ENCODE peak calls at places on chromosomes 2 and 18, in six cellular contexts. One of them, this sample, is unnamed.

GRCh38 chr2:128395640-128396499 is 77.2 kb upstream of the HS6ST1 start:
- DNase-seq in coronary artery: peak
- DNase-seq in CD8-positive, alpha-beta T cell: no peak
- DNase-seq in thoracic aorta: no peak
- DNase-seq in CD4-positive, alpha-beta T cell: no peak
- DNase-seq in testis: no peak
- DNase-seq in this sample: peak

GRCh38 chr18:76390452-76391035 is 104.5 kb downstream of the ZNF516 start:
- DNase-seq in coronary artery: no peak
- DNase-seq in CD8-positive, alpha-beta T cell: no peak
- DNase-seq in thoracic aorta: no peak
- DNase-seq in CD4-positive, alpha-beta T cell: no peak
- DNase-seq in testis: peak
- DNase-seq in this sample: no peak

GRCh38 chr2:241844066-241844728 is 14.5 kb downstream of the PDCD1 start:
- DNase-seq in coronary artery: peak
- DNase-seq in CD8-positive, alpha-beta T cell: peak
- DNase-seq in thoracic aorta: no peak
- DNase-seq in CD4-positive, alpha-beta T cell: peak
- DNase-seq in testis: peak
- DNase-seq in this sample: peak

GRCh38 chr18:11674119-11674518 is 14.9 kb upstream of the GNAL start:
- DNase-seq in coronary artery: no peak
- DNase-seq in CD8-positive, alpha-beta T cell: no peak
- DNase-seq in thoracic aorta: no peak
- DNase-seq in CD4-positive, alpha-beta T cell: no peak
- DNase-seq in testis: no peak
- DNase-seq in this sample: no peak

GRCh38 chr2:195017890-195018289 is 639.1 kb upstream of the SLC39A10 start:
- DNase-seq in coronary artery: no peak
- DNase-seq in CD8-positive, alpha-beta T cell: no peak
- DNase-seq in thoracic aorta: no peak
- DNase-seq in CD4-positive, alpha-beta T cell: no peak
- DNase-seq in testis: no peak
- DNase-seq in this sample: no peak

GRCh38 chr2:127423476-127423840 is 5.2 kb downstream of the PROC start:
- DNase-seq in coronary artery: no peak
- DNase-seq in CD8-positive, alpha-beta T cell: no peak
- DNase-seq in thoracic aorta: no peak
- DNase-seq in CD4-positive, alpha-beta T cell: no peak
- DNase-seq in testis: no peak
- DNase-seq in this sample: no peak

GRCh38 chr2:168272225-168272624 is 24.8 kb upstream of the STK39 start:
- DNase-seq in coronary artery: no peak
- DNase-seq in CD8-positive, alpha-beta T cell: no peak
- DNase-seq in thoracic aorta: no peak
- DNase-seq in CD4-positive, alpha-beta T cell: no peak
- DNase-seq in testis: no peak
- DNase-seq in this sample: no peak

GRCh38 chr2:205245001-205245400 is 437.3 kb upstream of the NRP2 start:
- DNase-seq in coronary artery: no peak
- DNase-seq in CD8-positive, alpha-beta T cell: no peak
- DNase-seq in thoracic aorta: no peak
- DNase-seq in CD4-positive, alpha-beta T cell: no peak
- DNase-seq in testis: no peak
- DNase-seq in this sample: no peak

GRCh38 chr2:1817256-1818127 is 73.2 kb upstream of the PXDN start:
- DNase-seq in coronary artery: peak
- DNase-seq in CD8-positive, alpha-beta T cell: peak
- DNase-seq in thoracic aorta: peak
- DNase-seq in CD4-positive, alpha-beta T cell: peak
- DNase-seq in testis: peak
- DNase-seq in this sample: no peak

GRCh38 chr2:219551412-219551811 is 7.6 kb downstream of the TMEM198 start:
- DNase-seq in coronary artery: no peak
- DNase-seq in CD8-positive, alpha-beta T cell: no peak
- DNase-seq in thoracic aorta: no peak
- DNase-seq in CD4-positive, alpha-beta T cell: no peak
- DNase-seq in testis: peak
- DNase-seq in this sample: no peak

GRCh38 chr2:68835636-68836035 is 35.6 kb downstream of the BMP10 start:
- DNase-seq in coronary artery: no peak
- DNase-seq in CD8-positive, alpha-beta T cell: no peak
- DNase-seq in thoracic aorta: no peak
- DNase-seq in CD4-positive, alpha-beta T cell: no peak
- DNase-seq in testis: no peak
- DNase-seq in this sample: no peak

GRCh38 chr2:64919261-64919660 is 69.9 kb upstream of the SLC1A4 start:
- DNase-seq in coronary artery: no peak
- DNase-seq in CD8-positive, alpha-beta T cell: no peak
- DNase-seq in thoracic aorta: no peak
- DNase-seq in CD4-positive, alpha-beta T cell: no peak
- DNase-seq in testis: no peak
- DNase-seq in this sample: no peak

GRCh38 chr2:147096671-147097070 is 748.2 kb upstream of the ACVR2A start:
- DNase-seq in coronary artery: no peak
- DNase-seq in CD8-positive, alpha-beta T cell: no peak
- DNase-seq in thoracic aorta: no peak
- DNase-seq in CD4-positive, alpha-beta T cell: no peak
- DNase-seq in testis: no peak
- DNase-seq in this sample: no peak

GRCh38 chr2:100320547-100321180 is 1.6 kb downstream of the LONRF2 start:
- DNase-seq in coronary artery: no peak
- DNase-seq in CD8-positive, alpha-beta T cell: no peak
- DNase-seq in thoracic aorta: no peak
- DNase-seq in CD4-positive, alpha-beta T cell: no peak
- DNase-seq in testis: peak
- DNase-seq in this sample: no peak

GRCh38 chr2:213609570-213610170 is 325.4 kb downstream of the SPAG16 start:
- DNase-seq in coronary artery: no peak
- DNase-seq in CD8-positive, alpha-beta T cell: no peak
- DNase-seq in thoracic aorta: no peak
- DNase-seq in CD4-positive, alpha-beta T cell: no peak
- DNase-seq in testis: no peak
- DNase-seq in this sample: no peak

GRCh38 chr2:177673602-177674595 is 281.3 kb downstream of the AGPS start:
- DNase-seq in coronary artery: no peak
- DNase-seq in CD8-positive, alpha-beta T cell: no peak
- DNase-seq in thoracic aorta: no peak
- DNase-seq in CD4-positive, alpha-beta T cell: no peak
- DNase-seq in testis: no peak
- DNase-seq in this sample: no peak

GRCh38 chr2:60710707-60711106 is 45.4 kb upstream of the PAPOLG start:
- DNase-seq in coronary artery: no peak
- DNase-seq in CD8-positive, alpha-beta T cell: no peak
- DNase-seq in thoracic aorta: no peak
- DNase-seq in CD4-positive, alpha-beta T cell: no peak
- DNase-seq in testis: peak
- DNase-seq in this sample: no peak

GRCh38 chr2:128435576-128436497 is 117.2 kb upstream of the HS6ST1 start:
- DNase-seq in coronary artery: peak
- DNase-seq in CD8-positive, alpha-beta T cell: peak
- DNase-seq in thoracic aorta: no peak
- DNase-seq in CD4-positive, alpha-beta T cell: no peak
- DNase-seq in testis: no peak
- DNase-seq in this sample: peak

GRCh38 chr18:31493171-31493570 is 4.8 kb upstream of the DSG2 start:
- DNase-seq in coronary artery: no peak
- DNase-seq in CD8-positive, alpha-beta T cell: no peak
- DNase-seq in thoracic aorta: no peak
- DNase-seq in CD4-positive, alpha-beta T cell: no peak
- DNase-seq in testis: no peak
- DNase-seq in this sample: no peak

GRCh38 chr18:76348267-76349066 is 146.6 kb downstream of the ZNF516 start:
- DNase-seq in coronary artery: no peak
- DNase-seq in CD8-positive, alpha-beta T cell: no peak
- DNase-seq in thoracic aorta: no peak
- DNase-seq in CD4-positive, alpha-beta T cell: no peak
- DNase-seq in testis: no peak
- DNase-seq in this sample: no peak

GRCh38 chr2:54365661-54366060 is 90.5 kb upstream of the SPTBN1 start:
- DNase-seq in coronary artery: no peak
- DNase-seq in CD8-positive, alpha-beta T cell: no peak
- DNase-seq in thoracic aorta: no peak
- DNase-seq in CD4-positive, alpha-beta T cell: no peak
- DNase-seq in testis: no peak
- DNase-seq in this sample: no peak

DNA sequence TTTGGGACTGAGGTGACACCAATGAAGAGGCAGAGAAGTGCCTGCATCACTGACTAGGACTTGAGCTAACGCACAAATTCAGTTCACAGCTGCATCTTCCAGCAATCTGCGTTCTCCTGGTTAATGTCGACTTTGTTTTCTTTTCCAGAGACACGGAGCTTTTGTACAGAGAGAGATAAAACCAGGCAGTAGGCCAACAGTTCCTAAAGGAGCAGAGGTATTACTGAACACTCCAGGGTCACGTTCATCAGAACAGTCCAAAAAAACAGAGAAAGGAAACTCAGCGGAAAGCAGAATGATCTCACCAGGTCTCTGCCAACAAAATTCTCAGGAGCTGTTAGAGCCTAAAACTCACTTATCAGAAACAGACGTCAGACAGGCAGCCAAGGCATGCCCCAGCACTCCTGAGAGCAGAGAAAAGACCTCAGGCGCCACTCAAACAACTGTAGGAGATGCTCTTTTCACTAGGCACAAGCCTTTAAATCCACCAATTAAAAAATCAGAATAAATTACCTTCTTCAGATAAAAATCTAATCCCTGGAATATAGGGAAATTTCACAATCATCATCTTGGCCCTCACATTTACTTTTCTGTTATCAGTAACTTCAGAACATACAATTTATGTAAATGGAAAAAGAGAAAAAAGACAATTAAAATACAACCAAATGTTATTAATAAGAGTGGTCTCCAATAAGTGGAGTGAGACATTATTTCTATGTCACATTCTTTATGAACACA is 95.9 kb upstream of the SPTBN1 start:
- DNase-seq in coronary artery: no peak
- DNase-seq in CD8-positive, alpha-beta T cell: no peak
- DNase-seq in thoracic aorta: no peak
- DNase-seq in CD4-positive, alpha-beta T cell: no peak
- DNase-seq in testis: peak
- DNase-seq in this sample: no peak
- H3K27ac ChIP-seq in coronary artery: peak
- H3K27ac ChIP-seq in CD8-positive, alpha-beta T cell: no peak
- H3K27ac ChIP-seq in thoracic aorta: peak
- H3K27ac ChIP-seq in CD4-positive, alpha-beta T cell: no peak
- H3K27ac ChIP-seq in testis: peak
- H3K27ac ChIP-seq in this sample: no peak

DNA sequence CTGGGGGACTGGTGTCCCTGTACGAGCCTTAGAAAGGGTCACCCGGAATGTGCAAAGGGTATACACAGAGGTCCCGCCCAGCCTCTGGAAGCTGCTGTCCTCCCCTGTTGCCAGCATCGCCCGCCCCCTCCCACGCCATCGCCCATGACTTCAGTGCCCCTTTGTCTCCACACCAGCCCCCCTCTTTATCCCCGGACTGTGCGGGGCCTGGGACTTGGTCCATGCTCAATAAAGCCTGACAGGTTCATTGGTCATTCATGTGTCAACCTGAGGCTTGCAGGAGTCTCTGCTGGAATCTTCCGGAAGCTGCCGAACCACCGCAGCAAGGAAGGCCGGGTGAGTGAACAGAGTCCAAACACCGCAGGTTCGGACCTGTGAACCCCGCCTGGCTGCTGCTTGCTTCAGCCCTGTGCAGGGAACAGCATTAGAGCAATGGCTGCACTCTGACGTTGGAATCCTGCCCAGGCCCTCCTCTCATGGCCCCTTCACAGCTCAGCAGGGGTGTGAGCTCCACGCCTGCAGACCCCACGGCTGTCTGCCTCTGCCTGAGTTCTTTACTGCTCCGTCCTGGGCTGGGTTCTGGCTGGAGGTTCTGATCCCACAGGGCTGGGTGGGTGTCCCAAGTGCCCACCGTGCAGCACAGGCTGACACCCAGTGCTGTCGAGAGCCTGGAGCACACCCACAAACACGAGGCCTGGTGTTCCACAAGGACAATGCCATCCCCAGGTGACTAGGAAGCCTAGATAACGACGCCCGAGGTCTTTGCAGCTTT is 96.5 kb downstream of the SEPTIN10 start:
- DNase-seq in coronary artery: no peak
- DNase-seq in CD8-positive, alpha-beta T cell: no peak
- DNase-seq in thoracic aorta: no peak
- DNase-seq in CD4-positive, alpha-beta T cell: no peak
- DNase-seq in testis: no peak
- DNase-seq in this sample: no peak
- H3K27ac ChIP-seq in coronary artery: no peak
- H3K27ac ChIP-seq in CD8-positive, alpha-beta T cell: no peak
- H3K27ac ChIP-seq in thoracic aorta: no peak
- H3K27ac ChIP-seq in CD4-positive, alpha-beta T cell: no peak
- H3K27ac ChIP-seq in testis: no peak
- H3K27ac ChIP-seq in this sample: no peak

GRCh38 chr18:45688113-45688512 is 35.9 kb upstream of the SLC14A1 start:
- DNase-seq in coronary artery: peak
- DNase-seq in CD8-positive, alpha-beta T cell: no peak
- DNase-seq in thoracic aorta: no peak
- DNase-seq in CD4-positive, alpha-beta T cell: no peak
- DNase-seq in testis: no peak
- DNase-seq in this sample: no peak

GRCh38 chr18:45689386-45689785 is 34.6 kb upstream of the SLC14A1 start:
- DNase-seq in coronary artery: peak
- DNase-seq in CD8-positive, alpha-beta T cell: no peak
- DNase-seq in thoracic aorta: no peak
- DNase-seq in CD4-positive, alpha-beta T cell: no peak
- DNase-seq in testis: no peak
- DNase-seq in this sample: no peak

GRCh38 chr18:45686892-45687611 is 36.9 kb upstream of the SLC14A1 start:
- DNase-seq in coronary artery: peak
- DNase-seq in CD8-positive, alpha-beta T cell: peak
- DNase-seq in thoracic aorta: no peak
- DNase-seq in CD4-positive, alpha-beta T cell: peak
- DNase-seq in testis: no peak
- DNase-seq in this sample: no peak

GRCh38 chr18:45688834-45689233 is 35.1 kb upstream of the SLC14A1 start:
- DNase-seq in coronary artery: peak
- DNase-seq in CD8-positive, alpha-beta T cell: peak
- DNase-seq in thoracic aorta: no peak
- DNase-seq in CD4-positive, alpha-beta T cell: peak
- DNase-seq in testis: no peak
- DNase-seq in this sample: no peak

GRCh38 chr18:45687617-45688016 is 36.4 kb upstream of the SLC14A1 start:
- DNase-seq in coronary artery: peak
- DNase-seq in CD8-positive, alpha-beta T cell: peak
- DNase-seq in thoracic aorta: no peak
- DNase-seq in CD4-positive, alpha-beta T cell: no peak
- DNase-seq in testis: no peak
- DNase-seq in this sample: no peak
- H3K27ac ChIP-seq in coronary artery: no peak
- H3K27ac ChIP-seq in CD8-positive, alpha-beta T cell: peak
- H3K27ac ChIP-seq in thoracic aorta: no peak
- H3K27ac ChIP-seq in CD4-positive, alpha-beta T cell: peak
- H3K27ac ChIP-seq in testis: no peak
- H3K27ac ChIP-seq in this sample: no peak

DNA sequence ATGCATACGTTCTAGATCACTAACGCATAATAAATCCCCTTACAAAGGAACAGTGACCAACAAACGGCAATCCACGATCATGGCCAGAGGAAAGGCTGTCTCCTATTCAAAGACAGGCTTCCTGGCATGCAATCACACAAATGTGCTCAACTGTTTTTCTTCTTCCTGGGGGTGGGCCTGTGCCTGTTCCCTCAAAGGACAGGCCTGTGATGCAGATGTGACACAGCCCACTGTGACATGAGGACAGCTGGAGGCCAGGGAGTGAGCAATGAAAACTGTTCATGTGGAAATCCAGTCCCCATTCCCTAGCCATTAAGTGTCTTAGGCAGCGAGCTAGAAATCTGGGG is 143.8 kb upstream of the LMAN1 start:
- DNase-seq in coronary artery: no peak
- DNase-seq in CD8-positive, alpha-beta T cell: no peak
- DNase-seq in thoracic aorta: no peak
- DNase-seq in CD4-positive, alpha-beta T cell: no peak
- DNase-seq in testis: no peak
- DNase-seq in this sample: no peak
- H3K27ac ChIP-seq in coronary artery: no peak
- H3K27ac ChIP-seq in CD8-positive, alpha-beta T cell: no peak
- H3K27ac ChIP-seq in thoracic aorta: no peak
- H3K27ac ChIP-seq in CD4-positive, alpha-beta T cell: no peak
- H3K27ac ChIP-seq in testis: no peak
- H3K27ac ChIP-seq in this sample: peak

This sample was measured in RWPE2.